ENCODE peak calls at places on chromosome 20, in ten cellular contexts. U is M059J; R is GF-D8; O is GM04504; B is ELF-1; E is brain microvascular endothelial cell; T is MM.1S; I is stimulated activated CD8-positive, alpha-beta memory T cell treated with anti-CD3 and anti-CD28 coated beads, Interleukin-4, amount 100 ng/mL, for 24 hours; S is NCI-H1105 treated with DMSO at 0.1 percent for 48 hours; F is mucosa of descending colon. W is an unnamed sample.

GRCh38 chr20:19371112-19371511 is 158.7 kb downstream of the SLC24A3 start:
- DNase-seq in U (no peak), R (no peak), O (no peak), B (no peak), E (no peak), T (no peak), I (no peak), S (no peak), F (no peak), W (no peak)

GRCh38 chr20:61588356-61589054 is 336.4 kb downstream of the CDH4 start:
- DNase-seq in U (peak; percentile 69), R (no peak), O (peak; percentile 20), B (peak; percentile 21), E (peak; percentile 7), T (no peak), I (no peak), S (no peak), F (no peak), W (no peak)

GRCh38 chr20:25622450-25623224 is 1.2 kb downstream of the NANP start:
- DNase-seq in U (no peak), R (no peak), O (peak; percentile 12), B (no peak), E (no peak), T (no peak), I (no peak), S (no peak), F (no peak), W (peak; percentile 41)

GRCh38 chr20:34388000-34388399 is 24.9 kb downstream of the ITCH start:
- DNase-seq in U (no peak), R (no peak), O (no peak), B (no peak), E (no peak), T (no peak), I (no peak), S (no peak), F (no peak), W (no peak)

GRCh38 chr20:58892126-58892931 is 39.8 kb downstream of the GNAS start:
- DNase-seq in U (peak; percentile 75), R (peak; percentile 52), O (no peak), B (peak; percentile 60), E (peak; percentile 34), T (peak; percentile 73), I (peak; percentile 68), S (peak; percentile 74), F (peak; percentile 82), W (peak; percentile 63)

GRCh38 chr20:60215786-60216730 is 257.8 kb downstream of the CDH26 start:
- DNase-seq in U (no peak), R (no peak), O (no peak), B (no peak), E (no peak), T (no peak), I (no peak), S (no peak), F (no peak), W (no peak)

GRCh38 chr20:64188682-64189529 is 24.7 kb downstream of the MYT1 start:
- DNase-seq in U (peak; percentile 72), R (no peak), O (no peak), B (peak; percentile 62), E (peak; percentile 10), T (no peak), I (no peak), S (no peak), F (no peak), W (no peak)

GRCh38 chr20:2558581-2559301 is 22.4 kb downstream of the TMC2 start:
- DNase-seq in U (peak; percentile 13), R (no peak), O (no peak), B (peak; percentile 35), E (no peak), T (no peak), I (no peak), S (no peak), F (no peak), W (no peak)

GRCh38 chr20:11919046-11919445 is 1.4 kb downstream of the BTBD3 start:
- DNase-seq in U (no peak), R (peak; percentile 9), O (no peak), B (no peak), E (no peak), T (peak; percentile 83), I (no peak), S (peak; percentile 98), F (no peak), W (no peak)

GRCh38 chr20:20859510-20859909 is 147.1 kb upstream of the RALGAPA2 start:
- DNase-seq in U (no peak), R (peak; percentile 30), O (no peak), B (no peak), E (no peak), T (no peak), I (no peak), S (no peak), F (no peak), W (no peak)

GRCh38 chr20:59214083-59214482 is 50.5 kb downstream of the ZNF831 start:
- DNase-seq in U (no peak), R (no peak), O (no peak), B (no peak), E (no peak), T (no peak), I (no peak), S (no peak), F (no peak), W (no peak)

GRCh38 chr20:20010639-20011500 is 6.3 kb upstream of the NAA20 start:
- DNase-seq in U (peak; percentile 82), R (no peak), O (peak; percentile 62), B (no peak), E (no peak), T (no peak), I (no peak), S (no peak), F (no peak), W (no peak)

W was measured in natural killer cell.